ENCODE peak calls at places on chromosomes 16 and 17, in four cellular contexts. Z, M, T and N are unnamed samples.

GRCh38 chr16:8798535-8799157 is 1.0 kb downstream of the PMM2 start:
- DNase-seq in Z (no peak), M (peak; percentile 3), T (no peak), N (no peak)

GRCh38 chr16:66473654-66474519 is 46.8 kb downstream of the BEAN1 start:
- DNase-seq in Z (no peak), M (no peak), T (no peak), N (no peak)

GRCh38 chr16:3677994-3678393 is 23.5 kb downstream of the DNASE1 start:
- DNase-seq in Z (peak; percentile 38), M (no peak), T (no peak), N (no peak)

GRCh38 chr16:75377971-75378386 is 55.3 kb downstream of the CFDP1 start:
- DNase-seq in Z (no peak), M (peak; percentile 96), T (peak; percentile 28), N (no peak)

GRCh38 chr16:74480150-74481029 is 59.1 kb upstream of the CLEC18B start:
- DNase-seq in Z (no peak), M (peak; percentile 46), T (peak; percentile 65), N (no peak)

GRCh38 chr17:65477600-65477999 is 83.8 kb downstream of the AXIN2 start:
- DNase-seq in Z (no peak), M (no peak), T (no peak), N (no peak)

GRCh38 chr17:29597361-29598172 is 4.6 kb downstream of the ANKRD13B start:
- DNase-seq in Z (no peak), M (no peak), T (no peak), N (peak; percentile 63)

GRCh38 chr16:46976550-46976949 is 3.1 kb upstream of the DNAJA2 start:
- DNase-seq in Z (no peak), M (no peak), T (no peak), N (no peak)

GRCh38 chr16:29915590-29916247 is 10.3 kb downstream of the KCTD13 start:
- DNase-seq in Z (no peak), M (peak; percentile 57), T (no peak), N (no peak)

GRCh38 chr17:67750067-67750466 is 32.3 kb downstream of the NOL11 start:
- DNase-seq in Z (no peak), M (no peak), T (no peak), N (no peak)

GRCh38 chr16:64094992-64095579 is 1026.8 kb downstream of the CDH11 start:
- DNase-seq in Z (no peak), M (peak; percentile 17), T (no peak), N (no peak)

GRCh38 chr16:70706948-70707465 is 21.2 kb upstream of the MTSS2 start:
- DNase-seq in Z (no peak), M (peak; percentile 56), T (peak; percentile 64), N (no peak)

GRCh38 chr16:52191533-52192134 is 355.3 kb downstream of the TOX3 start:
- DNase-seq in Z (peak; percentile 59), M (peak; percentile 73), T (peak; percentile 39), N (peak; percentile 75)

GRCh38 chr17:77325826-77326581 is 185.2 kb downstream of the SEC14L1 start:
- DNase-seq in Z (no peak), M (no peak), T (peak; percentile 23), N (no peak)

GRCh38 chr16:85403693-85404092 is 209.4 kb upstream of the GSE1 start:
- DNase-seq in Z (no peak), M (no peak), T (no peak), N (peak; percentile 44)

GRCh38 chr16:14097182-14097951 is 26.2 kb downstream of the MRTFB start:
- DNase-seq in Z (no peak), M (no peak), T (peak; percentile 56), N (no peak)

GRCh38 chr17:44029736-44030135 is 15.0 kb upstream of the TMEM101 start:
- DNase-seq in Z (no peak), M (no peak), T (no peak), N (no peak)

GRCh38 chr16:85888405-85889331 is 10.3 kb upstream of the IRF8 start:
- DNase-seq in Z (no peak), M (peak; percentile 84), T (no peak), N (no peak)

GRCh38 chr16:9123871-9124270 is 32.4 kb downstream of the HAPSTR1 start:
- DNase-seq in Z (peak; percentile 83), M (no peak), T (peak; percentile 82), N (peak; percentile 72)

GRCh38 chr17:56833023-56833811 is 503 bp downstream of the C17orf67 start:
- DNase-seq in Z (peak; percentile 72), M (peak; percentile 61), T (no peak), N (peak; percentile 63)

GRCh38 chr17:6729531-6729930 is 16.4 kb upstream of the SLC13A5 start:
- DNase-seq in Z (no peak), M (no peak), T (no peak), N (no peak)

GRCh38 chr16:72990571-72990970 is 57.4 kb downstream of the ZFHX3 start:
- DNase-seq in Z (no peak), M (no peak), T (no peak), N (no peak)

GRCh38 chr16:72988568-72988967 is 59.4 kb downstream of the ZFHX3 start:
- DNase-seq in Z (no peak), M (no peak), T (no peak), N (no peak)

GRCh38 chr16:72990003-72990521 is 57.9 kb downstream of the ZFHX3 start:
- DNase-seq in Z (peak; percentile 95), M (peak; percentile 74), T (peak; percentile 80), N (peak; percentile 85)

GRCh38 chr16:72991211-72991610 is 56.7 kb downstream of the ZFHX3 start:
- DNase-seq in Z (no peak), M (no peak), T (no peak), N (no peak)

DNA sequence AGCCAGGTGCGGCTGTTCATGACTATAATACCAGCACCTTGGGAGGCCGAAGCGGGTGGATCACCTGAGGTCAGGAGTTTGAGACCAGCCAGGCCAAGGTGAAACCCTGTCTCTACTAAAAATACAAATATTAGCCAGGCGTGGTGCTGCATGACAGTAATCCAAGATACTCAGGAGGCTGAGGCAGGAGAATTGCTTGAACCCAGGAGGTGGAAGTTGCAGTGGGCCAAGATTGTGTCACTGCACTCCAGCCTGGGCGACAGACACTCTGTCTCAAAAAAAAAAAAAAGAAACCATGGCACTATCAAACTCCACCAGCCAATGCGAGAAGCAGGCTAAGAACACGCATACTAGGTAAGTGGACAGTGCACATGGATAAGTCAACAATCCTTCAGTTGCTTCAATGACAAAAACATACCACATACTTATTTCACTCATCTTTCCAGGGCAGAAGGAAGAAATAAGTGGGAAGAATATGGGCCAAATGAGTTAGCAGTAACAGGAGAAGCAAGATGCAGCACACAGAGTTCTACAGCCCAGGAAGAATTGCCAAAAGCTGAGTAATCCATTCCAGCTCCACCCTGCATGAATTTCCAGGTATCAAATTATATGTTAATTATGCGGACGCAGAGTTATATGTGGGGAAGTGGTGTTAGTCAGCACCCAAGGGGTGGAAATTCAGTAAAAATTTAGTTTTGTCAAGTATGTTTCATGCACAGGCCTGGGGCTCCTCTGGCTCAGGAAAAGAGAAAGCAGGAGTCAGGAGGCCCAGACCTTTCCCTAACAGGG is 58.5 kb downstream of the ZFHX3 start:
- DNase-seq in Z (peak; percentile 68), M (peak; percentile 80), T (no peak), N (no peak)
- H3K4me3 ChIP-seq in Z (peak overlapping the region; percentile 61), M (no peak overlapping the region), T (no peak overlapping the region), N (no peak overlapping the region)

DNA sequence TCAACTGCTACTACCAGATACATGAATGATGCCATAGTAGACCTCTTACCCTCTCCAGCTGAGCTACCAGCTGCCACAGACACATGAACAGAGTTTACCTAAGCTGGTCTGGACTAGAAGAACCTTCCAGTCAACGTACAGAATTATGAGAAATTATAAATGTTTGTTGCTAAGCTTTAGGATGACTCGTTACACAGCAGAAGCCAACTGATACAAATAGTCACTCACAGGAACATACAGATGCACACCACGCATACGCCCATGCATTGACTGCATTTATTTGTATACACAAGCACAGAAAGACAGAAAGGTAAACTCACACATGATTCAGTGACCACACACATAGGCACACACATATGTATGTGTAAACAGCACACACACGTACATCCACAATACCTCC is 164.6 kb downstream of the SALL1 start:
- DNase-seq in Z (no peak), M (no peak), T (no peak), N (no peak)
- H3K4me1 ChIP-seq in Z (no peaks in the 10 kb centered on the region), M (no peaks in the 10 kb centered on the region), T (no peaks in the 10 kb centered on the region), N (no peaks in the 10 kb centered on the region)

GRCh38 chr16:11233727-11234376 is 22.2 kb downstream of the SOCS1 start:
- DNase-seq in Z (no peak), M (no peak), T (no peak), N (no peak)
- H3K27ac ChIP-seq in Z (no peak overlapping the region), M (no peak overlapping the region), T (peak overlapping the region; percentile 67), N (no peak overlapping the region)

DNA sequence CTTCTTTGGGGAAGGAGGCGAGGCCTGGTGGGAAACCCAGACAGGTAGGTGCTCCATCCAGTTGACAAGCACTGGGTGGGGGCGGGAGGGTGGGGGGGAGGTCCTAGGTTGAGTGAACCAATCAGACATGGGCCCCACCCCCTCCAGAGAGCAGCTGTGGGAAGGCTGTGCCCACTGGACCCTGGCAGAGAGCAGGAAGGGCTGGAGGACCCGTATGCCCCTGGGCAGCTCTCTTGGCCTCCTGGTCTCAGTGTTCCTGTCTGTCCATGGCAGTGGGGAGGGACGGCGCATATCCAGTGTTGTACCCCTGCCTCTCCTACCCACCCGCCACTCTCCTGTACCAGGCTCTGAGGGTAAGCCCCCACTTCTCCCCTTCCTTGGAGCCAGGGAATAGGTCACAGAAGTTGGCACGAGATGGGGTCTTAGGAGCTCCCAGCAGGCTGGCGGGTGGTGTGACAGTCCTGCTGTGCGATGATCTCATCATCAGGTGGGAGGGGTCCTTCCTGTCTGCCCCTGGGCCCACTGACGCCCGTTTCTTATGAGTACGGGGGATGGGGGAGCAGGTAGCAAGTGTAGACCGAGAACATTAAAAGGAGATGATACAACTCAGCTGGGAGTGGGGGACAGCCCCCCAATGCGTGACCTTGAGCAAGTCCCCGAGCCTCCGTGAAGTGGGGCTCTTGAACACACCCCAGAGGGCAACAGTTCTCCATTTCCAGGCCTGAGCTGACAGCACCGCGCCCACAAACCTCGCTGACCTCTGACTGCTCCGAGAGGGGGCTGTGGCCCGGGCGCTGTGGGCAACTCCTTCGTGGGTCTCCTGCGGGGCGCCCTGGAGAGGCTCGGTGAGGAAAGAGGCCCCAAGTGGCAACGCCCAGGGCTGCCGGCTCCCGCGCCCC is 1.2 kb upstream of the ZFPM1 start:
- DNase-seq in Z (no peak), M (no peak), T (no peak), N (no peak)
- H3K4me3 ChIP-seq in Z (peak overlapping the region; percentile 63), M (no peak overlapping the region), T (peak overlapping the region; percentile 51), N (no peak overlapping the region)

DNA sequence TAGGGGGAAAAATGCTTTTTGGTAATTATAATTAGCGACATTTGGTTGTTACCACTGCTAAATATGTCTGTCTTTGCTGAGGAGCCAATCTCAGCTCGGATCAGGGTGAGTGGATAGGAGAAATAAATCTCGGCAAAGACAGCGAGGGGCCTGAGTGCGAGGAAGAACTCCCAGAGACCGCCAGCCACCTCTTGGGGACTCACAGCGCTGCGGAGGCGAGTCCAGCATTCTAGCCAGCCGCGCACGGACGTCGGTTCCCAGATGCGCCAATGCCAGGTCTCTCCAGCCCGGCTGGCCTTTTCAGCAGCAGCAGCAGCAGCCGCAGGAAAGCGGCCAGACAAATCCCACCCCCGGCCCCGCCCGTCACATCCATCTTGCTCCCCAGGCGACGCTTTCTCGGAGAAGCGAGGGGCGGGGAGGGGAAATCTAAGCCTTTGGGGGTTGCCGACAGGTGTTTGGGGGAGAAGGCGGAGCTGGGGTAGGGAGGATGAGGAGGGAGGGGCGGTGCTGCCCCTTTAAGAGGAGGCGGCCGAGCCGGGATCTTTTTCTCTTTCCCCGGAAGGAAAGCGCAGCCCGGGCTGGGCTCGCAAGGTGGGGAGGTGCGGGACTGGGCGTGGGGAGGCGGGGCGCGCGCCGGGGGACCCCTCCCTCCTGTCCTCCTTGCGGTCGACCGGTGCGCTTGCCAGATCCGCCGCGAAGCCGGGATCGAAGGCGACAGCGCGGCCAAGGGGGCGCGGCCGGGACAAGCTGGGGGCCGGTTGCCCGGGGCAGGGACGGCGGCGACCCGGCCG is at the start of gene ITGA3:
- DNase-seq in Z (peak; percentile 82), M (peak; percentile 87), T (peak; percentile 76), N (peak; percentile 90)
- H3K4me1 ChIP-seq in Z (peaks cover 47% of the 10 kb centered on the region), M (peaks cover 23% of the 10 kb centered on the region), T (peaks cover 13% of the 10 kb centered on the region), N (peaks cover 28% of the 10 kb centered on the region)

GRCh38 chr16:31460582-31461002 is 1.3 kb downstream of the ARMC5 start:
- DNase-seq in Z (peak; percentile 53), M (peak; percentile 66), T (no peak), N (no peak)
- H3K27ac ChIP-seq in Z (peak overlapping the region; percentile 100), M (peak overlapping the region; percentile 87), T (peak overlapping the region; percentile 99), N (peak overlapping the region; percentile 84)